ENCODE peak calls at places on chromosome 2, in seven cellular contexts. One of them, this sample, is unnamed.

GRCh38 chr2:120958623-120959366 is 223.1 kb downstream of the GLI2 start:
- ATAC-seq in RWPE2: no peak
- ATAC-seq in naive B cell: no peak
- ATAC-seq in DND-41: no peak
- ATAC-seq in foreskin keratinocyte: peak
- ATAC-seq in heart left ventricle: no peak
- ATAC-seq in lower lobe of right lung: no peak
- ATAC-seq in this sample: no peak

GRCh38 chr2:110777531-110778311 is 45.3 kb downstream of the ACOXL start:
- ATAC-seq in RWPE2: no peak
- ATAC-seq in naive B cell: no peak
- ATAC-seq in DND-41: no peak
- ATAC-seq in foreskin keratinocyte: no peak
- ATAC-seq in heart left ventricle: no peak
- ATAC-seq in lower lobe of right lung: peak
- ATAC-seq in this sample: no peak

GRCh38 chr2:152486048-152486736 is 151.2 kb downstream of the FMNL2 start:
- ATAC-seq in RWPE2: no peak
- ATAC-seq in naive B cell: peak
- ATAC-seq in DND-41: no peak
- ATAC-seq in foreskin keratinocyte: no peak
- ATAC-seq in heart left ventricle: peak
- ATAC-seq in lower lobe of right lung: peak
- ATAC-seq in this sample: no peak

GRCh38 chr2:181430406-181431199 is 26.6 kb upstream of the ITGA4 start:
- ATAC-seq in RWPE2: no peak
- ATAC-seq in naive B cell: peak
- ATAC-seq in DND-41: peak
- ATAC-seq in foreskin keratinocyte: peak
- ATAC-seq in heart left ventricle: no peak
- ATAC-seq in lower lobe of right lung: peak
- ATAC-seq in this sample: peak

GRCh38 chr2:37013315-37013641 is 46.9 kb upstream of the STRN start:
- ATAC-seq in RWPE2: no peak
- ATAC-seq in naive B cell: peak
- ATAC-seq in DND-41: no peak
- ATAC-seq in foreskin keratinocyte: no peak
- ATAC-seq in heart left ventricle: no peak
- ATAC-seq in lower lobe of right lung: no peak
- ATAC-seq in this sample: no peak

GRCh38 chr2:189337648-189338047 is 103.6 kb upstream of the WDR75 start:
- ATAC-seq in RWPE2: no peak
- ATAC-seq in naive B cell: no peak
- ATAC-seq in DND-41: no peak
- ATAC-seq in foreskin keratinocyte: no peak
- ATAC-seq in heart left ventricle: peak
- ATAC-seq in lower lobe of right lung: peak
- ATAC-seq in this sample: no peak

GRCh38 chr2:191023235-191023679 is 9.3 kb upstream of the STAT1 start:
- ATAC-seq in RWPE2: no peak
- ATAC-seq in naive B cell: no peak
- ATAC-seq in DND-41: peak
- ATAC-seq in foreskin keratinocyte: no peak
- ATAC-seq in heart left ventricle: no peak
- ATAC-seq in lower lobe of right lung: no peak
- ATAC-seq in this sample: peak

GRCh38 chr2:230751062-230751461 is 38.4 kb downstream of the CAB39 start:
- ATAC-seq in RWPE2: peak
- ATAC-seq in naive B cell: no peak
- ATAC-seq in DND-41: peak
- ATAC-seq in foreskin keratinocyte: peak
- ATAC-seq in heart left ventricle: peak
- ATAC-seq in lower lobe of right lung: no peak
- ATAC-seq in this sample: peak

GRCh38 chr2:235505210-235505741 is 11.4 kb downstream of the AGAP1 start:
- ATAC-seq in RWPE2: no peak
- ATAC-seq in naive B cell: no peak
- ATAC-seq in DND-41: no peak
- ATAC-seq in foreskin keratinocyte: no peak
- ATAC-seq in heart left ventricle: peak
- ATAC-seq in lower lobe of right lung: no peak
- ATAC-seq in this sample: no peak

GRCh38 chr2:218828477-218828778 is 3.2 kb downstream of the PRKAG3 start:
- ATAC-seq in RWPE2: no peak
- ATAC-seq in naive B cell: no peak
- ATAC-seq in DND-41: no peak
- ATAC-seq in foreskin keratinocyte: no peak
- ATAC-seq in heart left ventricle: no peak
- ATAC-seq in lower lobe of right lung: no peak
- ATAC-seq in this sample: no peak

GRCh38 chr2:162057426-162057825 is 16.6 kb downstream of the DPP4 start:
- ATAC-seq in RWPE2: no peak
- ATAC-seq in naive B cell: no peak
- ATAC-seq in DND-41: peak
- ATAC-seq in foreskin keratinocyte: no peak
- ATAC-seq in heart left ventricle: no peak
- ATAC-seq in lower lobe of right lung: no peak
- ATAC-seq in this sample: no peak

GRCh38 chr2:1716441-1716840 is 27.9 kb downstream of the PXDN start:
- ATAC-seq in RWPE2: no peak
- ATAC-seq in naive B cell: no peak
- ATAC-seq in DND-41: no peak
- ATAC-seq in foreskin keratinocyte: no peak
- ATAC-seq in heart left ventricle: no peak
- ATAC-seq in lower lobe of right lung: no peak
- ATAC-seq in this sample: no peak

GRCh38 chr2:238986491-238987351 is 138.8 kb downstream of the TWIST2 start:
- ATAC-seq in RWPE2: no peak
- ATAC-seq in naive B cell: no peak
- ATAC-seq in DND-41: no peak
- ATAC-seq in foreskin keratinocyte: no peak
- ATAC-seq in heart left ventricle: no peak
- ATAC-seq in lower lobe of right lung: peak
- ATAC-seq in this sample: no peak

GRCh38 chr2:81583311-81584108 is 1279.0 kb upstream of the LRRTM1 start:
- ATAC-seq in RWPE2: no peak
- ATAC-seq in naive B cell: no peak
- ATAC-seq in DND-41: no peak
- ATAC-seq in foreskin keratinocyte: no peak
- ATAC-seq in heart left ventricle: no peak
- ATAC-seq in lower lobe of right lung: peak
- ATAC-seq in this sample: no peak

This sample was measured in activated T-helper 17 cell treated with anti-CD3 and anti-CD28 coated beads, Interleukin-2, amount 50 U/mL, for 72 hours.